ENCODE peak calls at places on chromosomes 5 and 9, in eight cellular contexts. H is gastrocnemius medialis, I is H1, A is heart right ventricle, R is lower lobe of right lung, V is fibroblast of lung, U is endodermal cell, L is hepatocyte. Q is an unnamed sample.

GRCh38 chr5:172647341-172648007 is 6.4 kb downstream of the NEURL1B start:
- DNase-seq in H (no peak), I (no peak), A (no peak), R (no peak), V (no peak), U (no peak), L (no peak), Q (no peak)

GRCh38 chr5:11483630-11484029 is 420.6 kb downstream of the CTNND2 start:
- DNase-seq in H (no peak), I (no peak), A (no peak), R (no peak), V (no peak), U (no peak), L (no peak), Q (no peak)

GRCh38 chr5:40204157-40204556 is 475.6 kb upstream of the PTGER4 start:
- DNase-seq in H (no peak), I (no peak), A (no peak), R (no peak), V (no peak), U (no peak), L (no peak), Q (no peak)

GRCh38 chr5:143913008-143913752 is 101.2 kb downstream of the HMHB1 start:
- DNase-seq in H (no peak), I (no peak), A (no peak), R (no peak), V (peak; percentile 27), U (no peak), L (no peak), Q (peak; percentile 91)

GRCh38 chr9:69582544-69583297 is 89.5 kb downstream of the APBA1 start:
- DNase-seq in H (no peak), I (no peak), A (peak; percentile 29), R (no peak), V (no peak), U (peak; percentile 64), L (no peak), Q (peak; percentile 66)

GRCh38 chr5:77777911-77778310 is 1.8 kb upstream of the TBCA start:
- DNase-seq in H (no peak), I (no peak), A (no peak), R (no peak), V (no peak), U (no peak), L (no peak), Q (no peak)

GRCh38 chr5:22678886-22679285 is 174.3 kb downstream of the CDH12 start:
- DNase-seq in H (no peak), I (no peak), A (no peak), R (no peak), V (no peak), U (no peak), L (no peak), Q (peak; percentile 47)

GRCh38 chr9:94054731-94055130 is 29.5 kb upstream of the PTPDC1 start:
- DNase-seq in H (no peak), I (no peak), A (no peak), R (no peak), V (no peak), U (no peak), L (no peak), Q (no peak)

GRCh38 chr9:90641868-90642558 is 611 bp downstream of the DIRAS2 start:
- DNase-seq in H (no peak), I (peak; percentile 49), A (no peak), R (no peak), V (no peak), U (peak; percentile 60), L (peak; percentile 13), Q (no peak)

GRCh38 chr9:19331877-19332276 is 48.2 kb downstream of the RPS6 start:
- DNase-seq in H (no peak), I (no peak), A (no peak), R (no peak), V (no peak), U (no peak), L (no peak), Q (no peak)

DNA sequence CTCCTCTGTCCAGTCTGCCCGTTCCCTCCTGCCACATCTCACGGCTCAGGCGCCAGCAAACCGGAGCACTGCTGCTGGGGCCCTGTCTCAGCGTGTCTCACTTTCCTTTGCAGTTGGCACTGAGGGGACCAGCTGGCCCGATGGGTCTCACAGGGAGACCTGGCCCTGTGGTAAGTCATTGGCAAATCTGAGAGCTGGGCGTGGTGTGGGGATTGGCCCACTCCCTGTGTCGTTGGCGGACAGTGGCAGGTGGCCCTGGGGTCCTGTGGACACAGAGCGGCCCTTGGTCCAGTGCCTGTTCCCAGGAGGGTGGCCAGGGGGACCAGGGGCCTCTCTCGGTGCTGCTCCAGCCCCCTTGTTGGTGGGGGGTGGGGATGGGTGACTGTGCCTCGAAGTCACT is 110.9 kb downstream of the COL5A1 start:
- DNase-seq in H (no peak), I (no peak), A (no peak), R (no peak), V (no peak), U (no peak), L (no peak), Q (no peak)
- TF ChIP-seq CTCF in H (no peak), I (no peak), A (no peak), R (no peak), V (no peak), U (no peak), L (no peak), Q (no peak)

GRCh38 chr5:122576266-122577016 is 198.4 kb upstream of the SNX2 start:
- DNase-seq in H (no peak), I (no peak), A (no peak), R (no peak), V (no peak), U (no peak), L (no peak), Q (no peak)
- H3K4me1 ChIP-seq in H (no peaks in the 10 kb centered on the region), I (peaks cover 1% of the 10 kb centered on the region), A (no peaks in the 10 kb centered on the region), R (no peaks in the 10 kb centered on the region), V (no peaks in the 10 kb centered on the region), U (no peaks in the 10 kb centered on the region), L (no peaks in the 10 kb centered on the region), Q (no peaks in the 10 kb centered on the region)

GRCh38 chr5:43008369-43009158 is 31.6 kb downstream of the ANXA2R start:
- DNase-seq in H (peak; percentile 85), I (peak; percentile 90), A (peak; percentile 92), R (peak; percentile 89), V (peak; percentile 96), U (peak; percentile 96), L (peak; percentile 89), Q (no peak)

GRCh38 chr5:43010956-43011355 is 29.2 kb downstream of the ANXA2R start:
- DNase-seq in H (no peak), I (no peak), A (peak; percentile 30), R (no peak), V (peak; percentile 37), U (no peak), L (no peak), Q (no peak)

GRCh38 chr5:43007911-43008368 is 32.2 kb downstream of the ANXA2R start:
- DNase-seq in H (peak; percentile 53), I (peak; percentile 68), A (peak; percentile 71), R (peak; percentile 85), V (peak; percentile 85), U (peak; percentile 91), L (peak; percentile 84), Q (no peak)

GRCh38 chr5:43007246-43007910 is 32.7 kb downstream of the ANXA2R start:
- DNase-seq in H (peak; percentile 75), I (peak; percentile 90), A (peak; percentile 84), R (peak; percentile 86), V (peak; percentile 97), U (peak; percentile 94), L (peak; percentile 93), Q (peak; percentile 83)

GRCh38 chr5:43006411-43007202 is 33.5 kb downstream of the ANXA2R start:
- DNase-seq in H (no peak), I (no peak), A (no peak), R (no peak), V (no peak), U (no peak), L (no peak), Q (no peak)
- H3K27ac ChIP-seq in H (peak overlapping the region; percentile 86), I (no peak overlapping the region), A (peak overlapping the region; percentile 78), R (peak overlapping the region; percentile 89), V (no peak overlapping the region), U (no peak overlapping the region), L (peak overlapping the region; percentile 89), Q (no peak overlapping the region)

GRCh38 chr5:75434107-75434506 is 77.3 kb downstream of the CERT1 start:
- DNase-seq in H (no peak), I (no peak), A (no peak), R (no peak), V (no peak), U (no peak), L (no peak), Q (no peak)

GRCh38 chr5:75435101-75435500 is 76.3 kb downstream of the CERT1 start:
- DNase-seq in H (no peak), I (no peak), A (no peak), R (no peak), V (no peak), U (no peak), L (no peak), Q (no peak)

GRCh38 chr5:75441560-75441959 is 69.9 kb downstream of the CERT1 start:
- DNase-seq in H (no peak), I (no peak), A (no peak), R (no peak), V (no peak), U (no peak), L (no peak), Q (no peak)

DNA sequence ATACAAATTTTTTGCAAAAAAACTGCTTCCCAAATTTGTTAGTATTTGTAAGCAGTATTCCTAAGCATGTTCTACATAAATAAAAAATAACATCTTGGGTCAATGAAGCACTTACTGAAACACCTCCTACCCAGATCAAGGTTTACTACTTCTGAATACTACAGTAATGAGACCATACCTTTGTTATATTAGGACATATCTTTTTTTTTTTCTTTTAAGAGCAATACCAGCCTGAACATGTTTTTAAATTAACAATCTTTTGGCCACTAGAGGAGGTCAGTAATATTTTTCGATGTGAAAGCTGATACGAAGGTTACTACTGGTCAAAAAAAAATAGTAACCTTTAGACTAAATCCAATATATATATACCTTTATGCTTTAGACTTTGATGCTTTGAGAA is 72.7 kb downstream of the CERT1 start:
- DNase-seq in H (no peak), I (no peak), A (no peak), R (no peak), V (no peak), U (no peak), L (no peak), Q (peak; percentile 10)
- TF ChIP-seq CTCF in H (no peak), I (no peak), A (no peak), R (no peak), V (no peak), U (no peak), L (no peak), Q (no peak)

DNA sequence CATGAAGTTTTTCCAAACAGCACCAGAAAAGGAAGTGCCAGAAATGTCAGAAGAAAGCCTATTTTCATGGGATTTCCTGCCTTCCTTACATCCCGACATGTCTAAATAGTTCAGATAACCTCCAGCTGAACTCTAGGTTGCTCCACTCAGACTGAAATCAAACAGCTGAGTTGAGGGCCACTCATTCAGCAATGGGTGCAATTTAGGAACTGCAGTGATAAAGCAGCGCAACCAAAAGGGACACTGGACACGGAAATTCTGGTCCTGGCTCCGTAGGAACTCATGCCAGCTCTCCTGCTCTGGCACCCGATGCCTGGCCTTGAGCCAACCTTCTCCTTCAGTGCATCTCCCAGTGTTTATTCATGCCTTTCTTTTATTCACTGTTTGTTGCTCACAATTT is 127.1 kb downstream of the PDE4D start:
- DNase-seq in H (no peak), I (no peak), A (peak; percentile 4), R (peak; percentile 47), V (peak; percentile 41), U (no peak), L (peak; percentile 26), Q (peak; percentile 42)
- H3K4me1 ChIP-seq in H (peaks cover 12% of the 10 kb centered on the region), I (no peaks in the 10 kb centered on the region), A (peaks cover 13% of the 10 kb centered on the region), R (peaks cover 17% of the 10 kb centered on the region), V (peaks cover 6% of the 10 kb centered on the region), U (peaks cover 3% of the 10 kb centered on the region), L (peaks cover 6% of the 10 kb centered on the region), Q (peaks cover 37% of the 10 kb centered on the region)